ENCODE peak calls at places on chromosomes 13 and 19, in seven cellular contexts. One of them, this sample, is unnamed.

GRCh38 chr19:46115396-46116109 is 8.9 kb downstream of the IGFL3 start:
- DNase-seq in left lung: no peak
- DNase-seq in lung: no peak
- DNase-seq in body of pancreas: no peak
- DNase-seq in pancreas: no peak
- DNase-seq in tibial nerve: no peak
- DNase-seq in cardiac muscle cell: no peak
- DNase-seq in this sample: no peak

GRCh38 chr13:85497652-85498051 is 301.6 kb downstream of the SLITRK6 start:
- DNase-seq in left lung: no peak
- DNase-seq in lung: no peak
- DNase-seq in body of pancreas: no peak
- DNase-seq in pancreas: no peak
- DNase-seq in tibial nerve: no peak
- DNase-seq in cardiac muscle cell: no peak
- DNase-seq in this sample: no peak

GRCh38 chr19:38148337-38148736 is 75.7 kb downstream of the DPF1 start:
- DNase-seq in left lung: no peak
- DNase-seq in lung: no peak
- DNase-seq in body of pancreas: no peak
- DNase-seq in pancreas: no peak
- DNase-seq in tibial nerve: no peak
- DNase-seq in cardiac muscle cell: no peak
- DNase-seq in this sample: no peak

GRCh38 chr19:7063339-7063738 is 4.9 kb upstream of the MBD3L3 start:
- DNase-seq in left lung: no peak
- DNase-seq in lung: no peak
- DNase-seq in body of pancreas: no peak
- DNase-seq in pancreas: no peak
- DNase-seq in tibial nerve: no peak
- DNase-seq in cardiac muscle cell: no peak
- DNase-seq in this sample: no peak

GRCh38 chr19:29667941-29668340 is 2.7 kb downstream of the PLEKHF1 start:
- DNase-seq in left lung: no peak
- DNase-seq in lung: no peak
- DNase-seq in body of pancreas: no peak
- DNase-seq in pancreas: peak; percentile 42
- DNase-seq in tibial nerve: no peak
- DNase-seq in cardiac muscle cell: no peak
- DNase-seq in this sample: no peak

GRCh38 chr13:98918771-98919170 is 59.1 kb downstream of the DOCK9 start:
- DNase-seq in left lung: no peak
- DNase-seq in lung: no peak
- DNase-seq in body of pancreas: no peak
- DNase-seq in pancreas: no peak
- DNase-seq in tibial nerve: no peak
- DNase-seq in cardiac muscle cell: no peak
- DNase-seq in this sample: no peak

GRCh38 chr19:4328243-4328990 is 10.2 kb downstream of the STAP2 start:
- DNase-seq in left lung: peak; percentile 96
- DNase-seq in lung: peak; percentile 97
- DNase-seq in body of pancreas: peak; percentile 94
- DNase-seq in pancreas: peak; percentile 97
- DNase-seq in tibial nerve: peak; percentile 86
- DNase-seq in cardiac muscle cell: peak; percentile 99
- DNase-seq in this sample: peak; percentile 94

GRCh38 chr19:30068528-30069395 is 126.7 kb downstream of the URI1 start:
- DNase-seq in left lung: no peak
- DNase-seq in lung: no peak
- DNase-seq in body of pancreas: no peak
- DNase-seq in pancreas: no peak
- DNase-seq in tibial nerve: no peak
- DNase-seq in cardiac muscle cell: no peak
- DNase-seq in this sample: peak; percentile 52

GRCh38 chr19:42021185-42021584 is 27.2 kb upstream of the ATP1A3 start:
- DNase-seq in left lung: no peak
- DNase-seq in lung: no peak
- DNase-seq in body of pancreas: no peak
- DNase-seq in pancreas: no peak
- DNase-seq in tibial nerve: no peak
- DNase-seq in cardiac muscle cell: no peak
- DNase-seq in this sample: no peak

GRCh38 chr13:80237646-80238045 is 103.3 kb downstream of the SPRY2 start:
- DNase-seq in left lung: no peak
- DNase-seq in lung: no peak
- DNase-seq in body of pancreas: no peak
- DNase-seq in pancreas: no peak
- DNase-seq in tibial nerve: no peak
- DNase-seq in cardiac muscle cell: no peak
- DNase-seq in this sample: no peak

GRCh38 chr19:51274371-51274770 is 23.5 kb downstream of the SIGLECL1 start:
- DNase-seq in left lung: no peak
- DNase-seq in lung: no peak
- DNase-seq in body of pancreas: no peak
- DNase-seq in pancreas: no peak
- DNase-seq in tibial nerve: no peak
- DNase-seq in cardiac muscle cell: no peak
- DNase-seq in this sample: no peak

GRCh38 chr19:58562126-58563033 is 4.0 kb upstream of the UBE2M start:
- DNase-seq in left lung: peak; percentile 41
- DNase-seq in lung: no peak
- DNase-seq in body of pancreas: peak; percentile 45
- DNase-seq in pancreas: peak; percentile 75
- DNase-seq in tibial nerve: no peak
- DNase-seq in cardiac muscle cell: peak; percentile 55
- DNase-seq in this sample: no peak

GRCh38 chr13:95509521-95510315 is 42.8 kb upstream of the CLDN10 start:
- DNase-seq in left lung: no peak
- DNase-seq in lung: no peak
- DNase-seq in body of pancreas: no peak
- DNase-seq in pancreas: no peak
- DNase-seq in tibial nerve: no peak
- DNase-seq in cardiac muscle cell: no peak
- DNase-seq in this sample: no peak

GRCh38 chr13:23020246-23020843 is 160.4 kb upstream of the SGCG start:
- DNase-seq in left lung: no peak
- DNase-seq in lung: no peak
- DNase-seq in body of pancreas: peak; percentile 41
- DNase-seq in pancreas: no peak
- DNase-seq in tibial nerve: peak; percentile 39
- DNase-seq in cardiac muscle cell: peak; percentile 61
- DNase-seq in this sample: peak; percentile 64

GRCh38 chr13:44267966-44268365 is 105.7 kb upstream of the SERP2 start:
- DNase-seq in left lung: no peak
- DNase-seq in lung: no peak
- DNase-seq in body of pancreas: no peak
- DNase-seq in pancreas: no peak
- DNase-seq in tibial nerve: no peak
- DNase-seq in cardiac muscle cell: no peak
- DNase-seq in this sample: no peak

DNA sequence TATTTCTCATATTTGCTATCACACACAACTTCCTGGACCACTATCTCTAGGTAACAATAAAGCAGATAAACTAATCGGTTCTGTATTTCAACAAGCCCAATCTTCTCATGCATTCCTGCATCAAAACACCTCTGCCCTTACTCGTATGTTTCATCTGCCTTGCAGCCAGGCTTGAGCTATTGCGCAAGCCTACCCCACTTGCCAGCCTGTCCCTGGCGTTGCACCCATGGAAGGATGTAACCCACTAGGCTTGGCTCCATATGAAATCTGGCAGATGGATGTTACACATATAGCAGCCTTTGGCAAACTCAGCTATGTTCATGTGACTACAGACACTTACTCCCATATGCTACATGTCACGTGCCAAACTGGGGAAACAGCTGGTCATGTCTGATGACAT is 11.9 kb upstream of the ZNF549 start:
- DNase-seq in left lung: no peak
- DNase-seq in lung: no peak
- DNase-seq in body of pancreas: no peak
- DNase-seq in pancreas: no peak
- DNase-seq in tibial nerve: no peak
- DNase-seq in cardiac muscle cell: no peak
- DNase-seq in this sample: no peak
- H3K9me3 ChIP-seq in left lung: peaks cover 97% of the 10 kb centered on the region
- H3K9me3 ChIP-seq in lung: peaks cover 18% of the 10 kb centered on the region
- H3K9me3 ChIP-seq in body of pancreas: no peaks in the 10 kb centered on the region
- H3K9me3 ChIP-seq in pancreas: no peaks in the 10 kb centered on the region
- H3K9me3 ChIP-seq in tibial nerve: no peaks in the 10 kb centered on the region
- H3K9me3 ChIP-seq in cardiac muscle cell: no peaks in the 10 kb centered on the region
- H3K9me3 ChIP-seq in this sample: peaks cover 18% of the 10 kb centered on the region

DNA sequence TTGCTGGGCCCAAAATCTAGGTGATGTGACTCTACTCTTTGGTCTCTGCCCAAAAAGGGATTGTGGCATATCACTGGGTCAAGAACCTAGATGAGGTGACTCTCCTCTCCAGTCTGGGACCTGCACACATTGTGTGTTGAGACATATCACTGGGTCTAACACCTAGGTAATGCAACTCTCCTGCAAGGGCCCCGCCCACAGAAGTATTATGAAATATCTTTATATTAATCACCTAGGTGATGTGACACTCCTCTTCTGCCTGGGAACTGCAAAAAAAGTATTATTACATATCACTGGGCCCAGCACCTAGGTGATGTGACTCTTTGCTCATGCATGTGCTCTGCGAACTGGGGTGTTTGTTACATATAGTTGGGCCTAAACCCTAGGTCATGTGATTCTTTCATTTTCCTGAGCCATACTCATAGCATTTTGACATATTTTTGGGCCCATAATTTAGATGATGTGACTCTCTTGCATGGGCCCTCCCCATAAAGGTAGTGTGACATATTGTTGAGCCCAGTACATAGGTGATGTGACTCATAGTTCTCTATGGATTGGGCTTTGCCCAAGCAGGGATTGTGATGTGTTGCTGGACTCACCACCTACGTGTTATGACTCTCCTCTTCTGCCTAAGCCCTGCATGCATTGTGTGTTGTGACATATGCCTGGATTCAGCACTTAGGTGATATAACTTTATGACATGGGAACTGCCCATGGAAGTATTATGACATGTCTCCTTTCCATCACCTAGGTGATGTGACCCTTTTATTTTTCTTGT is 11.2 kb upstream of the ZNF681 start:
- DNase-seq in left lung: no peak
- DNase-seq in lung: no peak
- DNase-seq in body of pancreas: no peak
- DNase-seq in pancreas: no peak
- DNase-seq in tibial nerve: no peak
- DNase-seq in cardiac muscle cell: no peak
- DNase-seq in this sample: no peak
- H3K4me3 ChIP-seq in left lung: no peak overlapping the region
- H3K4me3 ChIP-seq in lung: no peak overlapping the region
- H3K4me3 ChIP-seq in body of pancreas: no peak overlapping the region
- H3K4me3 ChIP-seq in pancreas: no peak overlapping the region
- H3K4me3 ChIP-seq in tibial nerve: no peak overlapping the region
- H3K4me3 ChIP-seq in cardiac muscle cell: no peak overlapping the region
- H3K4me3 ChIP-seq in this sample: no peak overlapping the region

DNA sequence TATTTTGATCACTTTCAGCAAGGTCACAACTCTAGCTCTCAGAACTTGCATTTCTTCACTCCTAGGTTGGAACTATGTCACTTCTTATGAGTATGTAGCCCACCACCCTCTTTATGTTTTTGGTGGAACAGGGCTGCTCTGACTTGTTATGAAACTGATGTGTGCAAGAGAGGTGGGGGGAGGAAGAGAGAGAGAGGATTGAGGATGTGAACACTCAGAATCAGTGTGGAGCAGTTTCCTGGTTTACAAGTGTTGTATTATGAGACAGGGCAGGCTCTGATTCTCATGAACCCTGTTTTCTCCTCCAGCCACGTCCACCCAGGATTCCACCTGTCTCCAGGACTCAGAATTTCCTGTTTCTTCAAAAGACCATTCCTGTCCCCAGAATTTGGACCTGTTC is 16.1 kb downstream of the ZNF317 start:
- DNase-seq in left lung: no peak
- DNase-seq in lung: no peak
- DNase-seq in body of pancreas: no peak
- DNase-seq in pancreas: no peak
- DNase-seq in tibial nerve: no peak
- DNase-seq in cardiac muscle cell: no peak
- DNase-seq in this sample: no peak
- H3K9me3 ChIP-seq in left lung: peaks cover 69% of the 10 kb centered on the region
- H3K9me3 ChIP-seq in lung: no peaks in the 10 kb centered on the region
- H3K9me3 ChIP-seq in body of pancreas: peaks cover 3% of the 10 kb centered on the region
- H3K9me3 ChIP-seq in pancreas: no peaks in the 10 kb centered on the region
- H3K9me3 ChIP-seq in tibial nerve: no peaks in the 10 kb centered on the region
- H3K9me3 ChIP-seq in cardiac muscle cell: peaks cover 4% of the 10 kb centered on the region
- H3K9me3 ChIP-seq in this sample: peaks cover 37% of the 10 kb centered on the region

GRCh38 chr13:41006296-41006695 is 12.8 kb downstream of the ELF1 start:
- DNase-seq in left lung: no peak
- DNase-seq in lung: no peak
- DNase-seq in body of pancreas: no peak
- DNase-seq in pancreas: no peak
- DNase-seq in tibial nerve: no peak
- DNase-seq in cardiac muscle cell: no peak
- DNase-seq in this sample: no peak

GRCh38 chr13:41005709-41006108 is 13.4 kb downstream of the ELF1 start:
- DNase-seq in left lung: no peak
- DNase-seq in lung: no peak
- DNase-seq in body of pancreas: no peak
- DNase-seq in pancreas: no peak
- DNase-seq in tibial nerve: no peak
- DNase-seq in cardiac muscle cell: no peak
- DNase-seq in this sample: no peak

GRCh38 chr13:41006951-41007350 is 12.2 kb downstream of the ELF1 start:
- DNase-seq in left lung: no peak
- DNase-seq in lung: no peak
- DNase-seq in body of pancreas: no peak
- DNase-seq in pancreas: no peak
- DNase-seq in tibial nerve: no peak
- DNase-seq in cardiac muscle cell: no peak
- DNase-seq in this sample: no peak

GRCh38 chr13:41008349-41008980 is 10.7 kb downstream of the ELF1 start:
- DNase-seq in left lung: no peak
- DNase-seq in lung: no peak
- DNase-seq in body of pancreas: no peak
- DNase-seq in pancreas: no peak
- DNase-seq in tibial nerve: no peak
- DNase-seq in cardiac muscle cell: no peak
- DNase-seq in this sample: no peak

DNA sequence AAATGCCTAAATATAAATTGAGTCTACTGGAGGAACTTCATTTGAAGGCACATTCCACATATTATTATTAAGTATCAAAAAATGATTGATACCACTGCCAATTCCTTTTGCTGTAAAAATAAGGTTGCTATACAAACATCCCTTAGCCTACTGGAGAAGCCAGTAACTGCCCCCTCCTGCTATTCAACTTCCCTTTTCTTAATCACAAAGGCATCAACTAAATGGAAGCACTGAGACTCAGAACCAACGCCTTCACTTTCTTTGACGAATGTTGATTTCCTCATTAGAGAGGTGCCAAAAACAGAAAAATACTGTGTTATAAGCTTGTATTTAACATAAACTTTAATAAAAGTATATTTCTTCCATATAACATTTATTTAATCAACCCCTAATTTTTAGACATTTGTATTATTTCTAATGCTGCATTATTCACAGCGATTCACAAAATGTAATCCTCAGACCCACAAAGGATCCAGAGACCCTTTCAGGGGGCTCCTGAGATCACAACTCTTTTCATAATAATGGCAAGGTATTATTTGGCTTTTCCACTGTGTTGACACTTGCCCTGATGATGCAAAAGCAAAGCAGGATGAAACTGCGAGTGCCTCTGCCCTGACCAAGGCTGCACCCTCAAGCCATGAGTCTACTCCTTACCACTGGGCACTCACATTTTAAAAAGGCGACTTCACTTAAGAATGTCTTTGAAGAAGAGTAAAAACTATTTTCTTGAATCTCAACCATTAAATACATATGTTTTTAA is 11.6 kb downstream of the ELF1 start:
- DNase-seq in left lung: no peak
- DNase-seq in lung: no peak
- DNase-seq in body of pancreas: no peak
- DNase-seq in pancreas: no peak
- DNase-seq in tibial nerve: no peak
- DNase-seq in cardiac muscle cell: no peak
- DNase-seq in this sample: no peak
- H3K4me3 ChIP-seq in left lung: no peak overlapping the region
- H3K4me3 ChIP-seq in lung: no peak overlapping the region
- H3K4me3 ChIP-seq in body of pancreas: no peak overlapping the region
- H3K4me3 ChIP-seq in pancreas: no peak overlapping the region
- H3K4me3 ChIP-seq in tibial nerve: no peak overlapping the region
- H3K4me3 ChIP-seq in cardiac muscle cell: no peak overlapping the region
- H3K4me3 ChIP-seq in this sample: no peak overlapping the region